ENCODE peak calls at places on chromosomes 3 and 15, in eight cellular contexts. One of them, this sample, is unnamed.

GRCh38 chr15:73926191-73927002 is at the start of gene LOXL1:
- DNase-seq in heart right ventricle: peak; percentile 77
- DNase-seq in pancreas: peak; percentile 66
- DNase-seq in OCI-LY7: no peak
- DNase-seq in adrenal gland: peak; percentile 43
- DNase-seq in effector memory CD4-positive, alpha-beta T cell: no peak
- DNase-seq in naive thymus-derived CD4-positive, alpha-beta T cell: no peak
- DNase-seq in colonic mucosa: peak; percentile 56
- DNase-seq in this sample: no peak

GRCh38 chr3:147699175-147699838 is 290.1 kb downstream of the ZIC1 start:
- DNase-seq in heart right ventricle: no peak
- DNase-seq in pancreas: no peak
- DNase-seq in OCI-LY7: no peak
- DNase-seq in adrenal gland: no peak
- DNase-seq in effector memory CD4-positive, alpha-beta T cell: no peak
- DNase-seq in naive thymus-derived CD4-positive, alpha-beta T cell: no peak
- DNase-seq in colonic mucosa: no peak
- DNase-seq in this sample: no peak

GRCh38 chr3:57597973-57598351 is 818 bp upstream of the ARF4 start:
- DNase-seq in heart right ventricle: no peak
- DNase-seq in pancreas: peak; percentile 24
- DNase-seq in OCI-LY7: no peak
- DNase-seq in adrenal gland: no peak
- DNase-seq in effector memory CD4-positive, alpha-beta T cell: no peak
- DNase-seq in naive thymus-derived CD4-positive, alpha-beta T cell: no peak
- DNase-seq in colonic mucosa: no peak
- DNase-seq in this sample: no peak

GRCh38 chr3:150787741-150788370 is 24.9 kb upstream of the SIAH2 start:
- DNase-seq in heart right ventricle: peak; percentile 83
- DNase-seq in pancreas: peak; percentile 70
- DNase-seq in OCI-LY7: peak; percentile 76
- DNase-seq in adrenal gland: peak; percentile 89
- DNase-seq in effector memory CD4-positive, alpha-beta T cell: peak; percentile 39
- DNase-seq in naive thymus-derived CD4-positive, alpha-beta T cell: peak; percentile 77
- DNase-seq in colonic mucosa: peak; percentile 86
- DNase-seq in this sample: peak; percentile 65

GRCh38 chr3:42659451-42660130 is 6.1 kb downstream of the ZBTB47 start:
- DNase-seq in heart right ventricle: no peak
- DNase-seq in pancreas: no peak
- DNase-seq in OCI-LY7: no peak
- DNase-seq in adrenal gland: no peak
- DNase-seq in effector memory CD4-positive, alpha-beta T cell: no peak
- DNase-seq in naive thymus-derived CD4-positive, alpha-beta T cell: no peak
- DNase-seq in colonic mucosa: no peak
- DNase-seq in this sample: no peak

GRCh38 chr3:188310270-188310710 is 156.3 kb downstream of the LPP start:
- DNase-seq in heart right ventricle: no peak
- DNase-seq in pancreas: no peak
- DNase-seq in OCI-LY7: no peak
- DNase-seq in adrenal gland: no peak
- DNase-seq in effector memory CD4-positive, alpha-beta T cell: no peak
- DNase-seq in naive thymus-derived CD4-positive, alpha-beta T cell: no peak
- DNase-seq in colonic mucosa: no peak
- DNase-seq in this sample: no peak

GRCh38 chr15:81335631-81336030 is 11.7 kb upstream of the STARD5 start:
- DNase-seq in heart right ventricle: no peak
- DNase-seq in pancreas: no peak
- DNase-seq in OCI-LY7: no peak
- DNase-seq in adrenal gland: no peak
- DNase-seq in effector memory CD4-positive, alpha-beta T cell: no peak
- DNase-seq in naive thymus-derived CD4-positive, alpha-beta T cell: no peak
- DNase-seq in colonic mucosa: no peak
- DNase-seq in this sample: no peak

GRCh38 chr3:159733194-159733860 is 255.3 kb upstream of the IL12A start:
- DNase-seq in heart right ventricle: no peak
- DNase-seq in pancreas: no peak
- DNase-seq in OCI-LY7: no peak
- DNase-seq in adrenal gland: no peak
- DNase-seq in effector memory CD4-positive, alpha-beta T cell: no peak
- DNase-seq in naive thymus-derived CD4-positive, alpha-beta T cell: no peak
- DNase-seq in colonic mucosa: no peak
- DNase-seq in this sample: no peak

GRCh38 chr3:16243706-16244490 is 20.8 kb downstream of the DPH3 start:
- DNase-seq in heart right ventricle: no peak
- DNase-seq in pancreas: no peak
- DNase-seq in OCI-LY7: no peak
- DNase-seq in adrenal gland: peak; percentile 37
- DNase-seq in effector memory CD4-positive, alpha-beta T cell: no peak
- DNase-seq in naive thymus-derived CD4-positive, alpha-beta T cell: no peak
- DNase-seq in colonic mucosa: no peak
- DNase-seq in this sample: no peak

GRCh38 chr3:194000100-194000499 is 135.8 kb upstream of the HES1 start:
- DNase-seq in heart right ventricle: no peak
- DNase-seq in pancreas: no peak
- DNase-seq in OCI-LY7: no peak
- DNase-seq in adrenal gland: no peak
- DNase-seq in effector memory CD4-positive, alpha-beta T cell: no peak
- DNase-seq in naive thymus-derived CD4-positive, alpha-beta T cell: no peak
- DNase-seq in colonic mucosa: no peak
- DNase-seq in this sample: no peak

GRCh38 chr15:68583321-68583720 is 4.5 kb downstream of the CORO2B start:
- DNase-seq in heart right ventricle: no peak
- DNase-seq in pancreas: no peak
- DNase-seq in OCI-LY7: no peak
- DNase-seq in adrenal gland: no peak
- DNase-seq in effector memory CD4-positive, alpha-beta T cell: no peak
- DNase-seq in naive thymus-derived CD4-positive, alpha-beta T cell: no peak
- DNase-seq in colonic mucosa: no peak
- DNase-seq in this sample: no peak
- H3K4me1 ChIP-seq in heart right ventricle: peaks cover 86% of the 10 kb centered on the region
- H3K4me1 ChIP-seq in pancreas: no peaks in the 10 kb centered on the region
- H3K4me1 ChIP-seq in OCI-LY7: peaks cover 86% of the 10 kb centered on the region
- H3K4me1 ChIP-seq in adrenal gland: peaks cover 18% of the 10 kb centered on the region
- H3K4me1 ChIP-seq in effector memory CD4-positive, alpha-beta T cell: no peaks in the 10 kb centered on the region
- H3K4me1 ChIP-seq in naive thymus-derived CD4-positive, alpha-beta T cell: no peaks in the 10 kb centered on the region
- H3K4me1 ChIP-seq in colonic mucosa: no peaks in the 10 kb centered on the region
- H3K4me1 ChIP-seq in this sample: peaks cover under 1% of the 10 kb centered on the region

GRCh38 chr15:41895491-41895890 is 1.6 kb upstream of the SPTBN5 start:
- DNase-seq in heart right ventricle: no peak
- DNase-seq in pancreas: no peak
- DNase-seq in OCI-LY7: no peak
- DNase-seq in adrenal gland: no peak
- DNase-seq in effector memory CD4-positive, alpha-beta T cell: no peak
- DNase-seq in naive thymus-derived CD4-positive, alpha-beta T cell: no peak
- DNase-seq in colonic mucosa: no peak
- DNase-seq in this sample: no peak
- H3K27ac ChIP-seq in heart right ventricle: peak overlapping the region; percentile 92
- H3K27ac ChIP-seq in pancreas: peak overlapping the region; percentile 37
- H3K27ac ChIP-seq in OCI-LY7: no peak overlapping the region
- H3K27ac ChIP-seq in adrenal gland: no peak overlapping the region
- H3K27ac ChIP-seq in effector memory CD4-positive, alpha-beta T cell: peak overlapping the region; percentile 89
- H3K27ac ChIP-seq in naive thymus-derived CD4-positive, alpha-beta T cell: peak overlapping the region; percentile 80
- H3K27ac ChIP-seq in colonic mucosa: no peak overlapping the region
- H3K27ac ChIP-seq in this sample: peak overlapping the region; percentile 80

GRCh38 chr3:64449026-64449425 is 223.8 kb upstream of the PRICKLE2 start:
- DNase-seq in heart right ventricle: no peak
- DNase-seq in pancreas: no peak
- DNase-seq in OCI-LY7: no peak
- DNase-seq in adrenal gland: no peak
- DNase-seq in effector memory CD4-positive, alpha-beta T cell: no peak
- DNase-seq in naive thymus-derived CD4-positive, alpha-beta T cell: no peak
- DNase-seq in colonic mucosa: no peak
- DNase-seq in this sample: no peak

GRCh38 chr3:64445318-64446300 is 220.3 kb upstream of the PRICKLE2 start:
- DNase-seq in heart right ventricle: peak; percentile 34
- DNase-seq in pancreas: peak; percentile 62
- DNase-seq in OCI-LY7: no peak
- DNase-seq in adrenal gland: peak; percentile 39
- DNase-seq in effector memory CD4-positive, alpha-beta T cell: no peak
- DNase-seq in naive thymus-derived CD4-positive, alpha-beta T cell: no peak
- DNase-seq in colonic mucosa: peak; percentile 34
- DNase-seq in this sample: no peak

GRCh38 chr3:64443553-64444331 is 218.5 kb upstream of the PRICKLE2 start:
- DNase-seq in heart right ventricle: peak; percentile 16
- DNase-seq in pancreas: no peak
- DNase-seq in OCI-LY7: no peak
- DNase-seq in adrenal gland: no peak
- DNase-seq in effector memory CD4-positive, alpha-beta T cell: no peak
- DNase-seq in naive thymus-derived CD4-positive, alpha-beta T cell: no peak
- DNase-seq in colonic mucosa: peak; percentile 20
- DNase-seq in this sample: no peak

GRCh38 chr3:64441861-64442260 is 216.6 kb upstream of the PRICKLE2 start:
- DNase-seq in heart right ventricle: no peak
- DNase-seq in pancreas: peak; percentile 75
- DNase-seq in OCI-LY7: no peak
- DNase-seq in adrenal gland: no peak
- DNase-seq in effector memory CD4-positive, alpha-beta T cell: no peak
- DNase-seq in naive thymus-derived CD4-positive, alpha-beta T cell: no peak
- DNase-seq in colonic mucosa: no peak
- DNase-seq in this sample: no peak

DNA sequence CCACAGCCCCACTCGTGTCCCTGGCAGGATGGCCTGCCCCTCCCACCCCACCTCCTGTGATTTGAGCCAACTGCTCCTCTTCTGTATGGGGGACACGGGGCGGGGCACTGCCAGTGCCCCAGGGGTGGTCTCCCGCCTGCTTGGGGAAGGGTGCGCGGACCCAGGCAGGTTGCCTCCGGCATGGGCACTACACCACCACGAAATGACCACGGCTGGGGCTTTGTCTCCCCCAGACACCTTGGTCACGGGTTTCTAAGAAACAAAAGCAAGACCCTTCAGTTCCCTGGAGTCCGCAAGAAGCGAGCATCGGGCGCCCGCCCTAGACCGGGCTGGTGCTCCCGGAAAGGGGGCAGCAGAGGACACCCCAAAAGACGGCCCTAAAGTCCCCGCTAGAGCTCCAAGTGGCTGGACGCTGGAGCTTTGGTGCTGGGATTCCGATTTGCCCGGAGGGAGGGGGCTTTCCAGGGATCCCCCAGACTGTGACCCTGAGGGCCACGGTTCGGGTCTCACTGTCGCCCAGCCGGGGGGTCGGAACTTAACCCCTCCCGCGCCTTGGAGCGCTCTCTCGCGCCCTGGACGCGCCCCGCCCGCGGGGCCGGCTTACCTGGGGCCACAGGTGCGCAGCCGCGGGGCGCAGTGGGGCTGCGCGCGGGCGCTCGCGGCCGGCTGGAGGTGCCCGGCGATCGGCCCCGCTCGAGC is 219.5 kb upstream of the PRICKLE2 start:
- DNase-seq in heart right ventricle: no peak
- DNase-seq in pancreas: no peak
- DNase-seq in OCI-LY7: no peak
- DNase-seq in adrenal gland: no peak
- DNase-seq in effector memory CD4-positive, alpha-beta T cell: no peak
- DNase-seq in naive thymus-derived CD4-positive, alpha-beta T cell: no peak
- DNase-seq in colonic mucosa: peak; percentile 19
- DNase-seq in this sample: no peak
- H3K4me3 ChIP-seq in heart right ventricle: no peak overlapping the region
- H3K4me3 ChIP-seq in pancreas: peak overlapping the region; percentile 74
- H3K4me3 ChIP-seq in OCI-LY7: no peak overlapping the region
- H3K4me3 ChIP-seq in adrenal gland: no peak overlapping the region
- H3K4me3 ChIP-seq in effector memory CD4-positive, alpha-beta T cell: no peak overlapping the region
- H3K4me3 ChIP-seq in naive thymus-derived CD4-positive, alpha-beta T cell: no peak overlapping the region
- H3K4me3 ChIP-seq in colonic mucosa: peak overlapping the region; percentile 39
- H3K4me3 ChIP-seq in this sample: no peak overlapping the region

GRCh38 chr3:126849768-126850167 is 133.1 kb upstream of the PLXNA1 start:
- DNase-seq in heart right ventricle: no peak
- DNase-seq in pancreas: no peak
- DNase-seq in OCI-LY7: no peak
- DNase-seq in adrenal gland: no peak
- DNase-seq in effector memory CD4-positive, alpha-beta T cell: no peak
- DNase-seq in naive thymus-derived CD4-positive, alpha-beta T cell: no peak
- DNase-seq in colonic mucosa: no peak
- DNase-seq in this sample: no peak
- H3K4me1 ChIP-seq in heart right ventricle: peaks cover 25% of the 10 kb centered on the region
- H3K4me1 ChIP-seq in pancreas: no peaks in the 10 kb centered on the region
- H3K4me1 ChIP-seq in OCI-LY7: no peaks in the 10 kb centered on the region
- H3K4me1 ChIP-seq in adrenal gland: peaks cover 8% of the 10 kb centered on the region
- H3K4me1 ChIP-seq in effector memory CD4-positive, alpha-beta T cell: no peaks in the 10 kb centered on the region
- H3K4me1 ChIP-seq in naive thymus-derived CD4-positive, alpha-beta T cell: no peaks in the 10 kb centered on the region
- H3K4me1 ChIP-seq in colonic mucosa: no peaks in the 10 kb centered on the region
- H3K4me1 ChIP-seq in this sample: no peaks in the 10 kb centered on the region

GRCh38 chr3:94028093-94028837 is at the start of gene STX19:
- DNase-seq in heart right ventricle: no peak
- DNase-seq in pancreas: peak; percentile 49
- DNase-seq in OCI-LY7: no peak
- DNase-seq in adrenal gland: no peak
- DNase-seq in effector memory CD4-positive, alpha-beta T cell: no peak
- DNase-seq in naive thymus-derived CD4-positive, alpha-beta T cell: no peak
- DNase-seq in colonic mucosa: peak; percentile 72
- DNase-seq in this sample: no peak

GRCh38 chr3:94019659-94020058 is 8.7 kb downstream of the STX19 start:
- DNase-seq in heart right ventricle: no peak
- DNase-seq in pancreas: no peak
- DNase-seq in OCI-LY7: no peak
- DNase-seq in adrenal gland: no peak
- DNase-seq in effector memory CD4-positive, alpha-beta T cell: no peak
- DNase-seq in naive thymus-derived CD4-positive, alpha-beta T cell: no peak
- DNase-seq in colonic mucosa: no peak
- DNase-seq in this sample: no peak

GRCh38 chr3:94020293-94020692 is 8.1 kb downstream of the STX19 start:
- DNase-seq in heart right ventricle: no peak
- DNase-seq in pancreas: no peak
- DNase-seq in OCI-LY7: no peak
- DNase-seq in adrenal gland: no peak
- DNase-seq in effector memory CD4-positive, alpha-beta T cell: no peak
- DNase-seq in naive thymus-derived CD4-positive, alpha-beta T cell: no peak
- DNase-seq in colonic mucosa: no peak
- DNase-seq in this sample: no peak

GRCh38 chr3:94026623-94027022 is 1.8 kb downstream of the STX19 start:
- DNase-seq in heart right ventricle: no peak
- DNase-seq in pancreas: no peak
- DNase-seq in OCI-LY7: no peak
- DNase-seq in adrenal gland: no peak
- DNase-seq in effector memory CD4-positive, alpha-beta T cell: no peak
- DNase-seq in naive thymus-derived CD4-positive, alpha-beta T cell: no peak
- DNase-seq in colonic mucosa: no peak
- DNase-seq in this sample: no peak

DNA sequence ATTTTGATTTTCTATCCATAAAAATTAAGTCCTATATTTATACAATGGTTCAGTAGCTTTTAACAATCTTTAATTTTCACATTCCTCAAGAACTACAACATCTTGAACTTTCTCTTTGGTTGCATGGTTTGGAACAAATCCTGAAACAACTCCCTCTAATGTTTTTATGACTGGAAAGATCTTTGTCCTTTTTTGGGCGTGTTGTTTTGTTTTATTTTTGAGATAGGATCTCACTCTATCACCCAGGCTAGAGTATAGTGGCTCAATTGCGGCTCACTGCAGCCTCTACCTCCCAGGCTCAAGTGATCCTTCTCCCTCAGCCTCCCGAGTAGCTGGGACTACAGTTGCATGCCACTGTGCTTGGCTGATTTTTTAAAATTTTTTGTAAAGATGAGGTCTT is 4.0 kb downstream of the STX19 start:
- DNase-seq in heart right ventricle: no peak
- DNase-seq in pancreas: no peak
- DNase-seq in OCI-LY7: no peak
- DNase-seq in adrenal gland: no peak
- DNase-seq in effector memory CD4-positive, alpha-beta T cell: no peak
- DNase-seq in naive thymus-derived CD4-positive, alpha-beta T cell: no peak
- DNase-seq in colonic mucosa: peak; percentile 34
- DNase-seq in this sample: no peak
- H3K27ac ChIP-seq in heart right ventricle: no peak overlapping the region
- H3K27ac ChIP-seq in pancreas: no peak overlapping the region
- H3K27ac ChIP-seq in OCI-LY7: no peak overlapping the region
- H3K27ac ChIP-seq in adrenal gland: no peak overlapping the region
- H3K27ac ChIP-seq in effector memory CD4-positive, alpha-beta T cell: no peak overlapping the region
- H3K27ac ChIP-seq in naive thymus-derived CD4-positive, alpha-beta T cell: no peak overlapping the region
- H3K27ac ChIP-seq in colonic mucosa: peak overlapping the region; percentile 80
- H3K27ac ChIP-seq in this sample: no peak overlapping the region

This sample was measured in CD4-positive, alpha-beta memory T cell.